ENCODE peak calls at places on chromosomes 5 and 9, in five cellular contexts. A, M, I, T and E are unnamed samples.

GRCh38 chr5:11048760-11049159 is 287.7 kb upstream of the DAP start:
- DNase-seq in A (no peak), I (peak; percentile 4), M (no peak), T (no peak), E (peak; percentile 10)

GRCh38 chr5:10797246-10797645 is 36.2 kb upstream of the DAP start:
- DNase-seq in M (no peak), T (no peak), A (peak; percentile 37), I (no peak), E (no peak)

GRCh38 chr5:143309661-143310431 is 93.6 kb downstream of the NR3C1 start:
- DNase-seq in A (peak; percentile 77), M (no peak), I (no peak), T (no peak), E (no peak)

GRCh38 chr9:108835831-108836230 is 20.0 kb downstream of the ACTL7B start:
- DNase-seq in M (no peak), T (no peak), I (no peak), A (no peak), E (no peak)

GRCh38 chr9:38677660-38678303 is 42.2 kb downstream of the FAM240B start:
- DNase-seq in M (no peak), T (no peak), I (no peak), A (no peak), E (no peak)

GRCh38 chr9:79492092-79492995 is 79.4 kb upstream of the TLE4 start:
- DNase-seq in I (no peak), T (no peak), A (peak; percentile 22), M (no peak), E (no peak)

GRCh38 chr5:136891175-136891574 is 525.8 kb upstream of the TRPC7 start:
- DNase-seq in I (no peak), T (no peak), M (no peak), A (no peak), E (no peak)

GRCh38 chr9:80678906-80679305 is 1010.4 kb downstream of the TLE1 start:
- DNase-seq in M (no peak), T (no peak), A (no peak), I (no peak), E (no peak)

GRCh38 chr5:108481355-108481931 is 99.5 kb upstream of the FBXL17 start:
- DNase-seq in A (peak; percentile 42), T (peak; percentile 19), M (peak; percentile 30), I (peak; percentile 53), E (no peak)

DNA sequence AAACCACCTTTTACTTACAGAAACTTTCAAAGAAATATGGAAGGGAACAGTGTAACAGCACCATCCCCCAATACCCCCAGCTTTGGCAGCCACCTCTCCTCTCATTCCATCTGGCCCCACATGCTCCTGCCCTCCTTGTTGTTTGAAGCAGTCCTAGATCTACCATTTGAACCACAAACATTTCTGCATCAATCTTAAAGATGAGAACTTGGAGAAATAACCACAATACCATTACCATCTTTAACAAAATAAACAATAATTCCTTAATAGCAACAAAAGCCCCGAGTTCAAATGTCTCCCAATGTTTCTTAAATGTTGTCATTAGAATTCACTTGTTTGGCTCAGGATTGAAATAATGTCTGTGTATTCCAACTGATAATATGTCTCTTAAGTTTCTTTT is 17.7 kb upstream of the COL15A1 start:
- DNase-seq in T (no peak), A (peak; percentile 66), I (no peak), M (no peak), E (no peak)
- TF ChIP-seq RCOR1 in T (no peak), A (no peak), I (no peak), M (no peak), E (no peak)

DNA sequence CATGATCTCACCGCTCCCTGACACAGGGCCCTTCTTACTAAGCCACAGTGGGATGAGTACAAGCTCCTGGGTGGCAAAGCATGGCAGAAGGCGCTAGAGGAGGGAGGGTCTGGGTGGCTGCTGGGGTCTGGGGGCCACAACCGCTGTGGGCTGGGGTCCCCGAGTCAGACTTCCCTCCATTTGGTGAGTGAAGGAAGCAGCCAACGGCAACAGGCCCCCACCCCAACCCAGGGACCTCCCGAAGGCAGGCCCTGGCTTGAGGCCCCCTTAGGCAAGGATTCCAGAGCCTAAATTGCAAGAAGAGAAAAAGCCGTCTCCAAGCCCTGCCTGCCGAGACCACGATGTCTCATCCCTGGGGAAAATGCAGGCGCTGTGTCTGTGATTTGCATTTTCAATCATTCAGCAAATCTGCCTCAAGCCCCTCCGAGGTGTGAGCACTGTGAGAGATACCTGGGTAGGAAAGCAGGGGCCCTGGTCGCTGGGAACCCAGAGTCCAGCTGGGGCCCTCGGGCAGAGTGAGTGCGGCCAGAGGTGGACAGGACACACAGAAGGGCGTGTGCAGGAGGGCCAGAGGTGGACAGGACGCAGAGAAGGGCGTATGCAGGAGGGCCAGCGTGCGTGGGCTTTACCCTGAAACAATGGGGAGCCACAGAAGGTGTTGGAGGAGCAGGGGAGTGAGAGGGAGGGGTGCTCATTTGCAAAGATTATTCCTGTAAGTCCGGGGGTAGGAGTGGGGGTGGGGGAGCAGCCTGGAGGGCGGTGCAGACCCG is 135.7 kb downstream of the OLFM1 start:
- DNase-seq in M (no peak), T (no peak), I (no peak), A (no peak), E (no peak)
- TF ChIP-seq RCOR1 in M (no peak), T (no peak), I (no peak), A (no peak), E (no peak)

DNA sequence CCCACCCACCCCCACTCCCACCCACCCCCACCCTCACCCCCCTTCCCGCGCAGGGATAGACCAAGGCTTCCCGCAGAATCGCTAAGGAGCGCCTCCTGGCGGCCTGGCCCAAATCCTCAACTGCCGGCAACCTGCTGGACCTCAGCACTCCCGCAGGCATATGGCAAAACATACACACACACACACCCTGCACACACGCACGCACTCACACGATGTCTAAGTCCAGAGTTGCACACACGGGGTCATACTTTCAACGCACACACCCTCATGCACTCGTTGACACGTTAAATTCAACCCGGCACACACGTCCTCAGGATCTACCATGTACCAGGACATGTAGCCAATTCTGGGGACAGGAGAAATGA is 1.7 kb downstream of the CPLX2 start:
- DNase-seq in M (no peak), A (no peak), I (peak; percentile 33), T (peak; percentile 89), E (peak; percentile 84)
- TF ChIP-seq RCOR1 in M (no peak), A (no peak), I (no peak), T (no peak), E (no peak)

GRCh38 chr5:74261906-74262305 is 378.6 kb downstream of the ENC1 start:
- DNase-seq in A (peak; percentile 20), T (no peak), I (no peak), M (no peak), E (no peak)
- TF ChIP-seq RCOR1 in A (no peak), T (no peak), I (no peak), M (no peak), E (no peak)

DNA sequence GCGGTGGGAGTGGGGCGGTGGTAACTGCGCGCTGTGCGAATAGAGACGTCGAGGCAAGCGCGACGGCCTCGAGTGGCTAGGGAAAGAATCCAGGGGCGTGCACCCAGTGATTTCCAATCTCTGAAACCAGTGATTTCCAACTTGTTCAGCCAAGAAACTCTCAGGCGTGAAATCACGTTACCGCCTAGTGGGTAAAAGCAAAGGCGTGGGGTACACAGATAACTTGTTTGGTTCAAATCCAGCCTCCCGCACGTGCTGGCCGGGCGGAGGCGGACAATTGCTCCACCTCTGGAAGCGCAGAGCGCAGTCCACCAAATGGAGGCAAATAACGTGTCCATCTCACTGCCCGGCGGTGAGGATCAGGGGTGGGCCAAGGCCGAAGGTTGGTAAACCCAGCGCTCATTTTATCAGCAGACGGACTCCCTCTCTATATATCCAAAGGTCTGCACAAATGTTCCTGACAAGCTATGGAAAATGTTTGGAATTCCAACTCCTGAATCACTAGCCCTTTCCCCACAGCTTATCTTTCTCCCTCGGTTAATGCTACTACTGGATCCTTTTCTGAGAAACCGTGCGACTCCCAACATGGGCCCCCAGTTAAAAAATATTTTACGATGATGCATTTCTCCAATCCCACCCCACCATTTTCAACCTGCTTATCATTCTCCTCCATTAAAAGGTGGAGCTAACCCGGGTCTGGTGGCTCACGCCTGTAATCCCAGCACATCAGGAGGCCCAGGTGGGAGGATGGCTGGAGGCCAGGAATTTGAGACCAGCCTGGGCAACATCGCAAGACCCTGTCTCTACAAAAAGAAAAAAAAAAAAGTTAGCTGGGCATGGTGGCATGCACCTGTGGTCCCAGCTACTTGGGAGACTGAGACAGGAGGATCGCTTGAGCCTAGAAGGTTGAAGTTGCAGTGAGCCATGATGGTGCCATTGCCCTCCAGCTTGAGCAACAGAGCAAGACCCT is 950 bp upstream of the FNBP1 start:
- DNase-seq in I (peak; percentile 77), T (peak; percentile 42), A (peak; percentile 46), M (no peak), E (no peak)
- TF ChIP-seq RCOR1 in I (peak; percentile 100), T (no peak), A (no peak), M (no peak), E (no peak)